ENCODE peak calls at places on chromosomes 11 and 22, in four cellular contexts. W, Y, A and E are unnamed samples.

GRCh38 chr22:29115682-29116313 is 43.0 kb downstream of the KREMEN1 start:
- DNase-seq in Y (no peak), W (peak; percentile 52), A (no peak), E (no peak)

GRCh38 chr11:14972581-14973490 is 685 bp upstream of the CALCA start:
- DNase-seq in Y (no peak), A (no peak), W (no peak), E (no peak)

GRCh38 chr11:60242607-60243292 is at the start of gene MS4A4E:
- DNase-seq in W (no peak), A (no peak), Y (no peak), E (no peak)

GRCh38 chr11:35598254-35599125 is 19.8 kb upstream of the FJX1 start:
- DNase-seq in W (peak; percentile 88), A (no peak), Y (no peak), E (no peak)

GRCh38 chr11:63944987-63945386 is 6.2 kb downstream of the NAA40 start:
- DNase-seq in Y (peak; percentile 72), A (no peak), W (no peak), E (no peak)

GRCh38 chr22:50522208-50522805 is 3.1 kb downstream of the SCO2 start:
- DNase-seq in W (no peak), A (no peak), Y (no peak), E (no peak)

GRCh38 chr11:116930177-116930576 is 92.8 kb upstream of the APOA1 start:
- DNase-seq in Y (no peak), A (no peak), W (peak; percentile 40), E (no peak)

GRCh38 chr11:71336176-71336995 is 84.0 kb upstream of the SHANK2 start:
- DNase-seq in W (no peak), A (peak; percentile 19), Y (no peak), E (no peak)

GRCh38 chr11:131278472-131278871 is 91.9 kb upstream of the NTM start:
- DNase-seq in Y (no peak), W (no peak), A (no peak), E (no peak)

GRCh38 chr11:103534959-103535358 is 425.7 kb downstream of the DYNC2H1 start:
- DNase-seq in Y (no peak), W (no peak), A (no peak), E (no peak)

GRCh38 chr11:20000393-20001134 is 159.7 kb downstream of the DBX1 start:
- DNase-seq in W (no peak), A (no peak), Y (peak; percentile 65), E (no peak)

GRCh38 chr22:26756675-26757293 is 99.4 kb downstream of the MIAT start:
- DNase-seq in W (peak; percentile 36), Y (peak; percentile 67), A (peak; percentile 59), E (no peak)

GRCh38 chr11:60170566-60170965 is 12.3 kb downstream of the MS4A6A start:
- DNase-seq in A (no peak), Y (no peak), W (no peak), E (no peak)

GRCh38 chr11:65215441-65216076 is 33.8 kb downstream of the CAPN1 start:
- DNase-seq in A (peak; percentile 16), W (no peak), Y (no peak), E (no peak)

GRCh38 chr11:39435641-39436040 is 2023.8 kb downstream of the LRRC4C start:
- DNase-seq in W (no peak), Y (no peak), A (no peak), E (no peak)

GRCh38 chr11:84947970-84948600 is 679.1 kb downstream of the DLG2 start:
- DNase-seq in Y (no peak), W (peak; percentile 7), A (no peak), E (no peak)

GRCh38 chr11:75014129-75014528 is 25.4 kb downstream of the NEU3 start:
- DNase-seq in A (no peak), W (peak; percentile 95), Y (peak; percentile 47), E (peak; percentile 61)

GRCh38 chr11:128622137-128622523 is 34.8 kb upstream of the ETS1 start:
- DNase-seq in Y (peak; percentile 66), W (no peak), A (no peak), E (no peak)

GRCh38 chr11:67264886-67265632 is 1.2 kb upstream of the GRK2 start:
- DNase-seq in Y (peak; percentile 19), W (no peak), A (no peak), E (no peak)

GRCh38 chr22:42684462-42685195 is 35.4 kb upstream of the CYB5R3 start:
- DNase-seq in A (no peak), W (no peak), Y (no peak), E (no peak)

GRCh38 chr11:132576706-132577105 is 955.6 kb downstream of the OPCML start:
- DNase-seq in Y (no peak), W (peak; percentile 97), A (peak; percentile 29), E (peak; percentile 4)

GRCh38 chr11:61688368-61689163 is 8.4 kb downstream of the DAGLA start:
- DNase-seq in W (no peak), Y (peak; percentile 72), A (peak; percentile 70), E (no peak)

GRCh38 chr11:77065878-77066228 is 918 bp upstream of the CAPN5 start:
- DNase-seq in Y (peak; percentile 70), W (peak; percentile 59), A (no peak), E (no peak)

GRCh38 chr11:61345170-61345610 is 12.2 kb downstream of the TKFC start:
- DNase-seq in W (no peak), A (no peak), Y (no peak), E (no peak)

GRCh38 chr22:28442264-28442950 is 237.2 kb downstream of the TTC28 start:
- DNase-seq in W (peak; percentile 69), A (peak; percentile 85), Y (peak; percentile 86), E (no peak)

GRCh38 chr11:128766687-128767086 is 72.8 kb downstream of the FLI1 start:
- DNase-seq in A (no peak), Y (no peak), W (no peak), E (no peak)

GRCh38 chr22:37708580-37709444 is 12.0 kb downstream of the TRIOBP start:
- DNase-seq in Y (no peak), A (no peak), W (no peak), E (no peak)

GRCh38 chr11:77548552-77549439 is 41.0 kb upstream of the AQP11 start:
- DNase-seq in Y (no peak), W (no peak), A (no peak), E (no peak)

GRCh38 chr11:72058416-72059034 is 21.8 kb downstream of the NUMA1 start:
- DNase-seq in A (no peak), W (peak; percentile 89), Y (no peak), E (no peak)

GRCh38 chr11:117953029-117953671 is 23.9 kb upstream of the TMPRSS13 start:
- DNase-seq in Y (no peak), A (no peak), W (no peak), E (no peak)

GRCh38 chr11:81010631-81011030 is 1569.8 kb upstream of the TENM4 start:
- DNase-seq in W (no peak), Y (no peak), A (no peak), E (no peak)

GRCh38 chr11:17528181-17528691 is 16.0 kb downstream of the USH1C start:
- DNase-seq in Y (peak; percentile 42), W (peak; percentile 28), A (peak; percentile 63), E (peak; percentile 9)

GRCh38 chr22:42316988-42317387 is 46.5 kb upstream of the TCF20 start:
- DNase-seq in W (no peak), Y (no peak), A (peak; percentile 65), E (no peak)

DNA sequence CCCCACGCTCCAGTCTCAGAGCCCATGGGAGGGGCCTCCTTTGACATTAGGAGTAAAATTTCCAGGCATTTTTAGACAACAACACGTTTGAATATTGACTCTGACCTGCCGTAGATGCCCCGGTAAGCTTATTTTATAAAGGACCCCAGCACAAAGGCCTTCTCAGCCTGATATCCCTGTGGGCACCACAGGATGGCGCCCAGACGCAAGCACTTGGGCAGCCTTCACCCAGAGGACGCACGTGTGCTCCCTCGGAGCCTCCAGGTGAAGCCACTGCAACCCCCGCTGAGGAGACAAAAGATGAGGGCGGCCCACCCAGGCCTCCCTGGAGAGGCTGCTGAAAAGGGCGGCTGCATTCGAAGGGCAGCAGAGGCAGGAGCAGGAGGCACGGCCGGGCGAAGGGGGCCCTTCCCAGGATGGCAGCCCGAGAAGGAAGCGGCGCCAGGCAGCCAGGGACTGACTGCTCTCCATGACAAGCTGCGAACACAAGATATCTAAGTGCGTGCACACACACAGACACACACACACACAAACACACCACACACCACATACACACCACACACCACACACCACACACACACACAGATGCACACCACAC is 15.2 kb upstream of the TH start:
- DNase-seq in A (peak; percentile 62), Y (no peak), W (no peak), E (no peak)
- TF ChIP-seq CTCF in A (peak; percentile 45), Y (peak; percentile 53), W (peak; percentile 38), E (peak; percentile 32)

GRCh38 chr11:46391578-46392420 is at the start of gene CHRM4:
- DNase-seq in W (peak; percentile 45), A (no peak), Y (no peak), E (no peak)

GRCh38 chr11:46388619-46389449 is 2.7 kb downstream of the CHRM4 start:
- DNase-seq in W (no peak), A (no peak), Y (no peak), E (no peak)

GRCh38 chr11:46389450-46390330 is 1.9 kb downstream of the CHRM4 start:
- DNase-seq in A (peak; percentile 73), W (peak; percentile 46), Y (peak; percentile 66), E (no peak)

GRCh38 chr11:46391186-46391577 is 394 bp downstream of the CHRM4 start:
- DNase-seq in Y (no peak), W (no peak), A (no peak), E (no peak)

GRCh38 chr11:46390331-46391171 is 1.0 kb downstream of the CHRM4 start:
- DNase-seq in W (no peak), Y (no peak), A (no peak), E (no peak)
- H3K4me3 ChIP-seq in W (no peak overlapping the region), Y (no peak overlapping the region), A (peak overlapping the region; percentile 51), E (no peak overlapping the region)

GRCh38 chr11:22829231-22830081 is at the start of gene SVIP:
- DNase-seq in W (peak; percentile 87), Y (peak; percentile 96), A (peak; percentile 98), E (peak; percentile 82)
- TF ChIP-seq CTCF in W (peak; percentile 71), Y (peak; percentile 44), A (peak; percentile 63), E (peak; percentile 70)

DNA sequence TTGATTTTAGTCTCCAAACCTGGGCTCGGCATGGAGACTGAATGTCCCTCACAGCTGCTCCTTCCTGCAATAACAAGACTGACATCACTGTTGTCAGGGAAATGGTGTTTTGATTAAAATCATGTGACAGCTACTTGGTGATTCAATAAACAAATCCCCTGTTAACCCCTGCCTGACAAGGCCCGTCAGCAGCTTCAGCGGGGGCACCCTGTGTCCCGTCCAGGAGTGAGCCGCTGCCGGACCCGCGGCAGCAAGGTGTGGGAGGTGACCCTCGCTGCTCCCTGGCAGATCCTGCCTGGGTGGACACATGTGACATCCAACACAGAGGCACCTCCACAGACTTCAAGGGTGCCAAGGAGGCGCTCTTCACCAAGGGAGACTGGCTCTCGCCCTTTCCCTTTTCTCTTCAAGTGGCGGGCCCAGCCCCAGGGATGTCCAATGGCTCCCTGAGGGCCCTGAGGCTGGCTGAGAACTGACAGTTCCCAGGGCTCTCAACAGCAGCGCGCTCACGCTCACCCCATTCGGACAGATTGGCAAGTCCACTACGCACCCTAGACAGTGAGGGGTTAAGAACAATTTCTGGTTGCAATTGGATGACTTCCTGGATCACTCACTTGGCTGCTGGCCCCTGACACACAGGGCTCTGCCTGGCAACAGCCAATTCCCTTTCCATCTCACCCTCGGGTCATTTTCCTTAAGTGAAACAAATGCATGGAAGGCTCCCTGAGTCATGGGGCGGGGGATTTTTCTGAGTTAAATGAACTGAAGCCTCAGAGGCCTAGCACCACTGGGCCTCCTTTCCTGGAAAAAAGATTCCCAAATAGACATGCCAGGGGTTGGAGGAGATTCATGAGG is 30.7 kb downstream of the PPP2R1B start:
- DNase-seq in Y (peak; percentile 86), A (peak; percentile 54), W (peak; percentile 99), E (peak; percentile 96)
- H3K4me3 ChIP-seq in Y (peak overlapping the region; percentile 47), A (peak overlapping the region; percentile 34), W (no peak overlapping the region), E (peak overlapping the region; percentile 27)